ENCODE peak calls at places on chromosomes 1 and 21, in ten cellular contexts. Z is heart left ventricle, H is adrenal gland, J is tibial nerve, Y is Peyer's patch, U is right lobe of liver, A is transverse colon, E is IMR-90, F is A549, Q is GM12878. W is an unnamed sample.

GRCh38 chr1:176178316-176178715 is 28.8 kb downstream of the COP1 start:
- DNase-seq in U (no peak), F (no peak), Q (no peak), E (no peak), Y (no peak), H (no peak), A (no peak), Z (no peak), J (no peak), W (no peak)

GRCh38 chr1:164662462-164662861 is 103.5 kb downstream of the PBX1 start:
- DNase-seq in F (no peak), A (no peak), U (no peak), E (no peak), J (no peak), Y (no peak), H (no peak), Z (no peak), Q (no peak), W (no peak)

GRCh38 chr1:97378596-97378995 is 542.2 kb downstream of the DPYD start:
- DNase-seq in U (no peak), Q (no peak), A (no peak), J (no peak), Z (no peak), E (peak), F (no peak), Y (no peak), H (no peak), W (no peak)

GRCh38 chr1:1907098-1907736 is 7.8 kb upstream of the CALML6 start:
- DNase-seq in Q (peak), Y (peak), F (no peak), H (peak), A (peak), E (no peak), J (no peak), U (peak), Z (peak), W (peak)

GRCh38 chr1:65170511-65171142 is 22.6 kb downstream of the AK4 start:
- DNase-seq in Q (no peak), A (peak), Z (no peak), E (peak), Y (no peak), H (no peak), F (no peak), J (no peak), U (no peak), W (peak)

GRCh38 chr1:204673217-204673608 is 12.3 kb downstream of the LRRN2 start:
- DNase-seq in A (no peak), Z (no peak), Y (no peak), H (no peak), Q (no peak), J (no peak), U (no peak), E (no peak), F (no peak), W (no peak)

GRCh38 chr1:110630770-110631663 is 24.9 kb upstream of the KCNA2 start:
- DNase-seq in Y (peak), E (peak), U (peak), H (peak), J (no peak), F (peak), Z (peak), Q (peak), A (peak), W (peak)

GRCh38 chr1:8015809-8016165 is 10.3 kb downstream of the ERRFI1 start:
- DNase-seq in Z (no peak), E (no peak), F (no peak), A (no peak), J (no peak), H (no peak), Q (no peak), U (no peak), Y (no peak), W (no peak)

GRCh38 chr1:93845554-93846150 is 33.4 kb downstream of the DNTTIP2 start:
- DNase-seq in H (peak), J (no peak), Y (no peak), F (peak), U (no peak), Q (no peak), A (peak), Z (no peak), E (peak), W (no peak)

GRCh38 chr1:209756608-209757445 is 974 bp downstream of the TRAF3IP3 start:
- DNase-seq in E (no peak), F (no peak), A (peak), Y (no peak), Z (no peak), H (no peak), J (no peak), U (peak), Q (peak), W (peak)

GRCh38 chr1:24003331-24003972 is 23.3 kb upstream of the SRSF10 start:
- DNase-seq in H (no peak), U (no peak), Y (no peak), E (peak), Q (peak), Z (no peak), F (no peak), J (no peak), A (no peak), W (no peak)

GRCh38 chr1:15311886-15312285 is 64.9 kb downstream of the FHAD1 start:
- DNase-seq in F (no peak), Z (no peak), A (no peak), E (peak), H (no peak), Y (no peak), J (no peak), Q (no peak), U (no peak), W (no peak)

GRCh38 chr1:84089470-84090261 is 54.4 kb upstream of the PRKACB start:
- DNase-seq in J (no peak), Q (no peak), H (no peak), Y (no peak), Z (no peak), A (no peak), F (no peak), E (peak), U (no peak), W (no peak)

GRCh38 chr1:162578936-162579335 is 17.4 kb downstream of the UAP1 start:
- DNase-seq in A (no peak), F (no peak), E (no peak), Y (no peak), Z (no peak), J (no peak), Q (no peak), H (no peak), U (no peak), W (no peak)

GRCh38 chr1:234955107-234955731 is 173.4 kb downstream of the TOMM20 start:
- DNase-seq in E (peak), Z (peak), H (peak), A (peak), Y (peak), J (no peak), Q (no peak), U (peak), F (no peak), W (peak)

GRCh38 chr1:235783148-235783776 is 83.4 kb downstream of the LYST start:
- DNase-seq in A (no peak), Q (no peak), Y (no peak), E (peak), J (no peak), Z (no peak), H (no peak), F (peak), U (no peak), W (no peak)

GRCh38 chr1:102891868-102892625 is 216.3 kb downstream of the COL11A1 start:
- DNase-seq in Y (no peak), H (no peak), Z (no peak), J (no peak), U (no peak), F (no peak), E (peak), Q (no peak), A (no peak), W (no peak)

GRCh38 chr21:42461185-42461520 is 34.9 kb downstream of the RSPH1 start:
- DNase-seq in Q (no peak), F (no peak), Z (no peak), J (no peak), H (peak), U (no peak), A (peak), E (no peak), Y (peak), W (no peak)

GRCh38 chr21:45250272-45250671 is 37.4 kb downstream of the POFUT2 start:
- DNase-seq in Z (no peak), Q (no peak), F (no peak), H (no peak), U (no peak), A (no peak), Y (no peak), E (no peak), J (no peak), W (no peak)

GRCh38 chr21:43277481-43278351 is 108.9 kb downstream of the CRYAA start:
- DNase-seq in Z (peak), E (no peak), J (no peak), F (no peak), A (no peak), U (no peak), H (no peak), Y (no peak), Q (no peak), W (peak)

GRCh38 chr1:183226963-183227362 is 40.9 kb downstream of the LAMC2 start:
- DNase-seq in Y (no peak), F (no peak), H (no peak), J (no peak), E (no peak), Z (no peak), U (no peak), Q (no peak), A (no peak), W (no peak)

GRCh38 chr1:9280015-9280860 is 12.5 kb upstream of the SPSB1 start:
- DNase-seq in J (no peak), Q (no peak), Z (peak), F (peak), Y (peak), U (peak), A (peak), H (peak), E (peak), W (peak)

GRCh38 chr1:81813691-81814090 is 13.0 kb downstream of the ADGRL2 start:
- DNase-seq in U (no peak), J (no peak), E (no peak), A (no peak), Q (no peak), Y (no peak), F (no peak), Z (no peak), H (no peak), W (no peak)

GRCh38 chr21:34612056-34612455 is 2.9 kb downstream of the RCAN1 start:
- DNase-seq in E (no peak), U (no peak), Q (no peak), Z (no peak), J (no peak), A (no peak), F (no peak), H (no peak), Y (no peak), W (no peak)

GRCh38 chr1:185696419-185697150 is 37.6 kb upstream of the HMCN1 start:
- DNase-seq in A (no peak), J (no peak), E (no peak), F (no peak), Z (no peak), Q (no peak), U (no peak), H (no peak), Y (no peak), W (peak)

GRCh38 chr1:2271841-2272655 is 43.9 kb downstream of the SKI start:
- DNase-seq in Y (no peak), U (peak), J (no peak), A (no peak), E (no peak), H (no peak), F (no peak), Z (peak), Q (no peak), W (no peak)

GRCh38 chr1:110262846-110263631 is 52.9 kb downstream of the KCNC4 start:
- DNase-seq in U (no peak), J (no peak), Q (no peak), A (no peak), Y (no peak), H (no peak), F (no peak), E (no peak), Z (no peak), W (no peak)

GRCh38 chr1:38005195-38006007 is at the start of gene FHL3:
- DNase-seq in E (peak), Q (no peak), J (no peak), H (peak), Z (peak), A (peak), U (peak), Y (peak), F (no peak), W (peak)
- TF ChIP-seq POLR2A in E (peak), Q (peak), J (peak), H (peak), Z (no peak), A (no peak), U (peak), Y (no peak), F (peak), W (no peak)

GRCh38 chr1:55584521-55585401 is 369.6 kb upstream of the USP24 start:
- DNase-seq in Q (no peak), U (no peak), Y (no peak), A (no peak), E (peak), F (no peak), J (no peak), Z (no peak), H (no peak), W (no peak)
- H3K27ac ChIP-seq in Q (no peak), U (no peak), Y (no peak), A (peak), E (peak), F (peak), J (peak), Z (no peak), H (no peak), W (no peak)

GRCh38 chr21:32278518-32279376 is at the start of gene MIS18A:
- DNase-seq in Q (peak), U (peak), Y (peak), A (peak), E (peak), J (peak), H (peak), Z (peak), F (peak), W (peak)
- TF ChIP-seq POLR2A in Q (peak), U (peak), Y (peak), A (peak), E (peak), J (no peak), H (no peak), Z (no peak), F (peak), W (no peak)

DNA sequence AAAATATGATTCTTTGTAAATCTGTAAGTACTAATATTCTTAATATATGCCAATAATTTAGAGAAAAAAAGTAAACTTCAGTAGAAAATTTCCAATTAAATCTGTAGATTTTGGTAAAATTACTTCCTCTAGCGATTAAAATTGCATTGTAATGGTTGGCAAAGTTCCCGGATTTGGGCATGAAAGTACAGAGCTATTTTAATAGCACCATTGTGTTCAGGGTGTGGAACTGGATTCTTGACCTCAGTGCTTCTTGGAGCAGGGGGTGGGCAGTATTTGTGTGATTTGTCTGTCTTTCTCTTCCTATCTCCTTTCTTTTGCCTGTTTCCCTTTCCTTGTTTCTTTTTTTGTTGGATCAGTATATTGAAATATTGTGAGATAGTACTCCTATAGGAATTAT is 72.1 kb downstream of the DNM3 start:
- DNase-seq in H (peak), Q (no peak), E (no peak), J (no peak), Y (no peak), A (peak), Z (no peak), F (peak), U (no peak), W (peak)
- H3K27ac ChIP-seq in H (no peak), Q (no peak), E (no peak), J (peak), Y (peak), A (peak), Z (peak), F (peak), U (no peak), W (peak)

GRCh38 chr1:157252473-157252872 is 114.3 kb upstream of the ETV3 start:
- DNase-seq in H (no peak), J (no peak), Y (no peak), Q (no peak), U (no peak), A (no peak), E (no peak), Z (no peak), F (no peak), W (no peak)
- TF ChIP-seq POLR2A in H (no peak), J (no peak), Y (no peak), Q (no peak), U (no peak), A (no peak), E (no peak), Z (no peak), F (no peak), W (no peak)

GRCh38 chr1:180185281-180185680 is 30.6 kb downstream of the QSOX1 start:
- DNase-seq in E (no peak), Q (no peak), Y (peak), F (no peak), U (no peak), H (no peak), J (no peak), A (no peak), Z (no peak), W (no peak)

GRCh38 chr1:180186831-180187230 is 32.2 kb downstream of the QSOX1 start:
- DNase-seq in F (no peak), J (no peak), H (no peak), Y (no peak), E (no peak), A (no peak), U (no peak), Z (no peak), Q (no peak), W (no peak)

GRCh38 chr1:180188103-180188506 is 33.4 kb downstream of the QSOX1 start:
- DNase-seq in Q (no peak), H (peak), Z (no peak), Y (peak), J (peak), U (peak), A (peak), F (peak), E (peak), W (no peak)

GRCh38 chr1:180187626-180188025 is 33.0 kb downstream of the QSOX1 start:
- DNase-seq in E (no peak), A (no peak), Y (no peak), H (no peak), Z (no peak), F (no peak), Q (no peak), J (no peak), U (no peak), W (no peak)

GRCh38 chr1:180185971-180186645 is 31.4 kb downstream of the QSOX1 start:
- DNase-seq in E (no peak), Q (no peak), F (no peak), Y (peak), U (no peak), A (no peak), H (no peak), Z (no peak), J (no peak), W (no peak)
- H3K27ac ChIP-seq in E (no peak), Q (no peak), F (no peak), Y (no peak), U (no peak), A (no peak), H (no peak), Z (no peak), J (no peak), W (no peak)

DNA sequence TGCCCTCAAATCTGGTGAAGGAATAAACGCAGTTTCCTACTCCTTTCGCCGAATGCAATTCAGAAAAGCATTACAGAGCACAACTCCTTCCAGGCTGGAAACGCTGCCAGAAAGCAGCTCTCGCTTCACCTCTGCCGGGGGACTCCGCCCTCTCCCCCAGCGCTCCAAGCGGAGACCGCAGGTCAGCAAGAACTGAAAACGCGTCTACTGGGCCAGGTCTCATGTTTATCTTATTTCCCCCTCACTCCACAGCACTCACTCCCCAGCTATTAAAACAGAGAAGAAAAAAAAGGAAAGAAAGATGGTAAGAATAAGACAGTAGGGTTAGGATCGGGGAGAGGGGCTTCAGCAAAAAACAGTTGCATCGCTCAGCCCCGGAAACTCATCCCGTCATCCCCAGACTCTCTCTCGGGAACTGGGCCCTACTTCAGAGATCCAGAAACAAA is 833 bp upstream of the RCOR3 start:
- DNase-seq in Z (peak), Q (no peak), J (peak), A (peak), H (peak), U (peak), E (peak), Y (peak), F (peak), W (peak)
- TF ChIP-seq POLR2A in Z (no peak), Q (no peak), J (no peak), A (peak), H (no peak), U (no peak), E (no peak), Y (no peak), F (no peak), W (peak)

GRCh38 chr1:33050221-33051076 is 13.8 kb upstream of the AK2 start:
- DNase-seq in E (peak), J (no peak), A (no peak), F (no peak), Q (no peak), H (peak), U (no peak), Z (no peak), Y (no peak), W (peak)

GRCh38 chr1:33048426-33048825 is 11.7 kb upstream of the AK2 start:
- DNase-seq in H (no peak), E (no peak), A (no peak), Z (no peak), U (no peak), Q (no peak), F (no peak), J (no peak), Y (no peak), W (no peak)

GRCh38 chr1:33047290-33047689 is 10.6 kb upstream of the AK2 start:
- DNase-seq in H (no peak), F (no peak), Q (no peak), E (no peak), A (no peak), U (no peak), Y (no peak), J (no peak), Z (no peak), W (no peak)

GRCh38 chr1:33047839-33048305 is 11.2 kb upstream of the AK2 start:
- DNase-seq in Z (no peak), E (peak), Y (no peak), J (no peak), F (no peak), H (no peak), Q (no peak), U (no peak), A (no peak), W (peak)

DNA sequence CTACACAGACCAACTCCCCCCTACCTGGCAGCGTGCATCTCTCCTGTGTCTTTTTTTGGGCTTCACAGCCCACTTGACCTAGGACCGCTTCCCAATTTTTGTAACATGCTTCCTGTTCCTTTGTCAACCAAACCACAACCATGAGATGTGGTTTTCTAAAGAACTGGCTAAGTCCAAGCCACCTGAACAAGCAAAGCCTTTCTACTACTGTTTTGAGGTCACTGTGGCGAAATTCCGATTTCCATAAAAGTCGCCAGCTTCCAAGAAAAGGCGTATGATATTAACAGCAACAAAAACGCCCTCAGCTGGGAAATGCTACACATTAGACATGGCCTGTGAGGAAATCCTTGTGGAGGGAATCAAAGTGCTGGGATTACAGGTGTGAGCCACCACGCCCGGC is 12.7 kb upstream of the AK2 start:
- DNase-seq in Y (no peak), F (no peak), U (no peak), Q (no peak), J (no peak), H (no peak), Z (no peak), A (no peak), E (no peak), W (no peak)
- H3K27ac ChIP-seq in Y (no peak), F (peak), U (no peak), Q (no peak), J (peak), H (no peak), Z (no peak), A (no peak), E (no peak), W (no peak)

DNA sequence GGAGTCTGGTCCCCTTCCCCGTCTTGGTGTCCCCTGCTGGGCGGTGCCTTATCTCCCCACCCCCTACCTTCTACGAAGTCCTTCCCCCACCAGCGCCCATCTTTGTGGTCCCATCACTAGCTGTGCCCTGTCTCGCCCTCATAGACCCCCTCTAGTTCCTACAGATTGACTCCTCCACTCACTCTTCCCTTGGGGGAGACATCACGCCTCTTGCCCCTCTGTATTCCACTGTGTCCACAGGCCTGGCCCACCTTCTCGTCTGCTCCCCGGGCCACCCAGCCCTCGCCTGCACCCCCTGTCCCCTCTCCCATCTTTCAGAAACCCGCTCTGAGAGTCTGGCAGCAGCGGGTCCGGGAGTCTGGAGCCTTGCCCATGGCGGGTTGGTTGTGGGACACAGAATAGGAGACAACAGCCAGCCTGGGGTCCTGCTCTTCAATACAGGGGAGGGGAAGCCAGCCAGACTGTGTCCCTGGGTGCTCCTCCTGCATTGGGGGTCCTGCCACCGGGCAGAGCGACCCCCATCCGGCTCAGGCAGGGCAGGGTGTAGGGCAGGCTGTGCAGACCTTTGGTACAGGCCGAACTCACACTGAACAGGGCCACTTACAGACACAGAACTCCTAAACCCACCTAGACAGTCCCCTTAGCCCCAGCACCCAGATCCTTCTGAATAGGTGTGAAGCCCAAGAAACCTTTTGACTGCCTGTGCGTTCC is 1.1 kb downstream of the RNF187 start:
- DNase-seq in Z (no peak), H (no peak), J (no peak), E (no peak), Q (no peak), Y (no peak), U (no peak), A (no peak), F (peak), W (peak)
- TF ChIP-seq POLR2A in Z (no peak), H (no peak), J (no peak), E (no peak), Q (no peak), Y (no peak), U (no peak), A (no peak), F (no peak), W (no peak)